ENCODE peak calls at places on chromosomes 11 and 22, in five cellular contexts. W is sigmoid colon; R is activated CD4-positive, CD25-positive, alpha-beta regulatory T cell; C is omental fat pad; T is stimulated activated CD8-positive, alpha-beta memory T cell treated with anti-CD3 and anti-CD28 coated beads, Interleukin-15, amount 100 ng/mL, for 4 hours. N is an unnamed sample.

GRCh38 chr11:134014502-134014901 is 54.4 kb upstream of the JAM3 start:
- DNase-seq in W (no peak), R (no peak), C (no peak), T (no peak), N (no peak)

GRCh38 chr11:9774591-9775392 is 110.9 kb downstream of the SWAP70 start:
- DNase-seq in W (no peak), R (no peak), C (no peak), T (no peak), N (peak; percentile 85)

GRCh38 chr22:17554814-17555213 is 8.5 kb upstream of the SLC25A18 start:
- DNase-seq in W (no peak), R (no peak), C (no peak), T (no peak), N (no peak)

GRCh38 chr22:33569547-33569946 is 350.7 kb downstream of the LARGE1 start:
- DNase-seq in W (no peak), R (no peak), C (no peak), T (no peak), N (no peak)

GRCh38 chr22:29782061-29782845 is 15.1 kb downstream of the UQCR10 start:
- DNase-seq in W (no peak), R (no peak), C (no peak), T (no peak), N (no peak)

GRCh38 chr22:17258015-17258827 is 39.0 kb upstream of the ADA2 start:
- DNase-seq in W (peak; percentile 83), R (peak; percentile 38), C (no peak), T (no peak), N (no peak)

GRCh38 chr11:58301576-58301975 is 33.5 kb upstream of the OR10W1 start:
- DNase-seq in W (no peak), R (no peak), C (no peak), T (no peak), N (peak; percentile 76)

GRCh38 chr22:43275545-43275981 is 67.6 kb downstream of the SCUBE1 start:
- DNase-seq in W (no peak), R (no peak), C (no peak), T (no peak), N (peak; percentile 56)

GRCh38 chr22:26763633-26764295 is 106.4 kb downstream of the MIAT start:
- DNase-seq in W (no peak), R (no peak), C (no peak), T (no peak), N (peak; percentile 75)

GRCh38 chr22:46618667-46619066 is 1.5 kb upstream of the GRAMD4 start:
- DNase-seq in W (no peak), R (no peak), C (no peak), T (no peak), N (no peak)

GRCh38 chr22:32584650-32585049 is 110.0 kb downstream of the FBXO7 start:
- DNase-seq in W (peak; percentile 35), R (no peak), C (no peak), T (no peak), N (no peak)

GRCh38 chr11:1676254-1676740 is 20.7 kb upstream of the KRTAP5-6 start:
- DNase-seq in W (no peak), R (no peak), C (no peak), T (no peak), N (no peak)

GRCh38 chr22:37235897-37236607 is 8.0 kb downstream of the RAC2 start:
- DNase-seq in W (peak; percentile 33), R (no peak), C (no peak), T (no peak), N (no peak)

GRCh38 chr22:46753360-46753759 is 9.1 kb upstream of the TBC1D22A start:
- DNase-seq in W (no peak), R (no peak), C (no peak), T (no peak), N (no peak)

GRCh38 chr11:102955624-102956023 is at the start of gene MMP13:
- DNase-seq in W (no peak), R (no peak), C (no peak), T (no peak), N (no peak)

GRCh38 chr11:43577566-43578264 is 102.8 kb upstream of the HSD17B12 start:
- DNase-seq in W (no peak), R (no peak), C (no peak), T (no peak), N (no peak)

GRCh38 chr22:49598338-49598737 is 229.3 kb downstream of the BRD1 start:
- DNase-seq in W (peak; percentile 33), R (no peak), C (no peak), T (no peak), N (no peak)

GRCh38 chr22:47277001-47277400 is 514.6 kb downstream of the TBC1D22A start:
- DNase-seq in W (peak; percentile 61), R (no peak), C (no peak), T (no peak), N (no peak)

GRCh38 chr11:130872961-130873360 is 43.3 kb downstream of the SNX19 start:
- DNase-seq in W (no peak), R (no peak), C (no peak), T (no peak), N (no peak)

N was measured in HS-5.